ENCODE peak calls at places on chromosomes 5 and 9, in six cellular contexts. F is adrenal gland, L is psoas muscle, G is prostate gland, B is HepG2, S is Peyer's patch. R is an unnamed sample. For H3K9me3, the result is how much of the 10 kb centered on the place peaks cover.

GRCh38 chr5:151949909-151950308 is 25.3 kb upstream of the GLRA1 start:
- DNase-seq in S (no peak), F (no peak), B (no peak), G (no peak), L (no peak), R (no peak)

GRCh38 chr5:36444582-36444999 is 142.9 kb upstream of the RANBP3L start:
- DNase-seq in F (peak), B (no peak), G (peak), S (no peak), L (peak), R (peak)

GRCh38 chr5:34691326-34691725 is 35.2 kb downstream of the RAI14 start:
- DNase-seq in S (no peak), B (no peak), G (no peak), F (no peak), L (no peak), R (no peak)

GRCh38 chr9:73640971-73641370 is 489.3 kb downstream of the ANXA1 start:
- DNase-seq in S (no peak), F (no peak), G (no peak), L (no peak), B (no peak), R (no peak)

GRCh38 chr5:62779010-62779422 is 200.4 kb downstream of the LRRC70 start:
- DNase-seq in S (no peak), L (no peak), F (no peak), G (peak), B (peak), R (no peak)

GRCh38 chr5:154086123-154086522 is 47.4 kb downstream of the MFAP3 start:
- DNase-seq in S (no peak), L (no peak), F (no peak), G (no peak), B (no peak), R (no peak)

GRCh38 chr5:176737001-176737745 is 73.2 kb upstream of the UNC5A start:
- DNase-seq in L (no peak), B (no peak), F (no peak), S (no peak), G (no peak), R (no peak)

GRCh38 chr5:137075163-137075970 is 423.8 kb downstream of the SPOCK1 start:
- DNase-seq in S (no peak), B (peak), F (peak), G (peak), L (peak), R (no peak)

GRCh38 chr9:109171926-109172325 is 4.9 kb upstream of the FRRS1L start:
- DNase-seq in B (no peak), S (no peak), L (no peak), F (no peak), G (no peak), R (no peak)

GRCh38 chr9:128007566-128008138 is 26.9 kb upstream of the EEIG1 start:
- DNase-seq in L (peak), B (peak), S (peak), G (peak), F (peak), R (peak)

GRCh38 chr5:110841137-110841536 is 102.3 kb downstream of the SLC25A46 start:
- DNase-seq in B (no peak), G (no peak), F (no peak), S (no peak), L (no peak), R (no peak)

DNA sequence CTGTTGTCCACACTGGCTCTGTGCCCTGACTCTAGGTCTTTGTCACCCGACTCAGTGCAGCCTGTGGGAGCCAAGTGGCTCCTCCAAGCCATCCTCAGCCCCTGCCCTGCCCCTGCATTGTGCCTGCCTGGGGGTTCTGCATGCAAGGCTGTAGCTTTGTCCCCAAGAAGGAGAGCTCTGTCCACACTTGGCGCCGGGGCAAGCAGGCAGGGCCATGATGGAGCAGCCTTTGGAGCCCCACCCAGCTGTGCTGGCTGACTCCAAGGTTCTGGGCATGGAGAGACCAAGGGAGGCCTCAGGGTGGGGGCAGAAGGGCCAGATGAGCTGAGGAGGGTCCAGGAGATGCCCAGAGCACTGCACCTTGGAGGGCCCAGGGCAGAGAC is 226.2 kb downstream of the CACNA1B start:
- DNase-seq in G (peak), F (no peak), S (no peak), B (no peak), L (no peak), R (peak)
- H3K9me3 ChIP-seq in G (under half), F (under half), S (under half), B (under half), L (under half), R (under half)

GRCh38 chr5:141420855-141421488 is at the start of gene PCDHGA11:
- DNase-seq in G (no peak), S (peak), F (no peak), B (no peak), L (peak), R (no peak)
- TF ChIP-seq CTCF in G (peak), S (peak), F (peak), B (peak), L (peak), R (peak)

DNA sequence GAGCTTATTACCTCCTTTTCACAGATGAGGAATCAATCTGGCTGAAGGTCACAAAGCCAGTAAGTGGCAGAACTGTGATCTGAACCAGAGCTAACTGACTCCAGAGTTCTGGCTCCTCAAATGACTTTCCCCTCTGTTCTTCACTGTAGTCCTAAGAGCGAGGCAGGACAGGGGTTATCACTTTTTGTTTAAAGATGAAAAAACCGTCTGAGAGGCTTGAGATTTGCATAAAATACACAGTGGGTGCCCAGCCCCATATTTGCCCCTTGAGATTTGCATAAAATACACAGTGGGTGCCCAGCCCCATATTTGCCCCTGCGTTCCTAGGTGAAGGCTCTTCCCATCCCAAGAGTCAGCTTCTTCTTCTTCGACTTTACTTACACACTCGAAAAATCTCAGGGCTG is 667 bp downstream of the FBXO10 start:
- DNase-seq in G (no peak), B (no peak), L (no peak), F (no peak), S (peak), R (no peak)
- H3K27ac ChIP-seq in G (peak), B (no peak), L (peak), F (peak), S (peak), R (peak)

DNA sequence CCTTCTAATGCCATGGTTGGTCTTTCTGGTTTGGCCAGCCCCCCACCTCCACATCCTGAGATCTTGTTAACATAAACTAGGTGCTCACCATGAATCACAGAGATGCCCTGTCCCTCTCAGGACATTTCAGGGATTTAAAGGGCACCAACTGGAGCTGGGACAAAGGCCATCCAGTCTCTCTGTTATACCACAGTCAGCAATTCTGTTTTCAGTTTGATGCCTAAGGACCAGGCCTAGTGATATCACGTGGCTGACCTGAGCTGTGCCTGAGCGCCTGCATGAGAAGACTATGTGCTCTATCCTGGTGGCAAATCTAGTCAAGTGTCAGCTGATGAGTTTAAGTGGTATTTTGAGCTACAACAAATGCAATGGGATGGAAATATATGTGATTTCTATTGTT is 26.1 kb downstream of the SPIN1 start:
- DNase-seq in G (no peak), L (no peak), S (no peak), F (no peak), B (no peak), R (no peak)
- H3K9me3 ChIP-seq in G (under half), L (under half), S (under half), F (under half), B (under half), R (under half)

GRCh38 chr5:180116441-180117377 is 45.1 kb upstream of the RNF130 start:
- DNase-seq in B (peak), L (no peak), G (peak), F (peak), S (no peak), R (no peak)
- TF ChIP-seq CTCF in B (peak), L (no peak), G (no peak), F (no peak), S (peak), R (no peak)

DNA sequence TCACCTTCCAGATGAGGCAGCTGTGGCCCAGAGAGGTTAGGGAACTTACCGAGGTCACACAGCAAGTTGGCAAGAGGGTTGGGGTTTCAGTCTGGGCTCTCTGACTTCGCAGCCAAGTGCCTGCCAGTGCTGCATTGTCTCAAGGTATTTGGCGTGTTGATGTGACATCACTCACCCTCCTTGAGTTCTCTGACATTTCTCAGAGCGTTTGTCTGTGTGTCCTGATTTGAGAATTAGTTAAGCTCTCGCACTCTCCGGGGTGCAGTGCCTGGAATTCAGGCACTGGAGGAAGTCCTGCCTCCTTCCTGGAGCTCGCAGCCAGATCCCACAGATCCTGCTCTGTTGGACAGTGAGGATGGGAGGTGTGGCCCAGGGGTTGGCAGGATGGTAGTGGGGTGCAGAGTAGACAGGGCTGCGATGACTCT is 25.7 kb downstream of the WWC1 start:
- DNase-seq in S (no peak), G (no peak), F (no peak), L (no peak), B (no peak), R (no peak)
- H3K27ac ChIP-seq in S (peak), G (peak), F (no peak), L (no peak), B (peak), R (no peak)

DNA sequence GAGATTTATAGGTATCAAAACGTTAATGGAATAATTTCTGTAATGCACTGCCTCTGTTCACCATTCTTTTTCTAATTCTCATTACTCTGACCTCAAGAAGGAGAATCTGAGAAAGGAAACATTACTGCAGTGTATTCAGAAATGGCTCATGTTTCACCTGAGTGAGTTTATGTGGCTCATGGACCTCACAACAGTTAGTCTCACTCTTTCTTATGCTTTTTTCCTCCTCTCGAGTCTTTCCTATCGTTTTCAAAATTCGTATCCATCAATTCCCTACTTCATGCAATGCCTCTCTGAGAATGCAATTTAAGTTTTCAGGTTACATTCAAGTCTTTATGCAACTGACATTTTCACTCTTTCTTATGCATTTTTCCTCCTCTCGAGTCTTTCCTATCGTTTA is 9.6 kb downstream of the CDH10 start:
- DNase-seq in G (no peak), L (no peak), B (no peak), S (no peak), F (no peak), R (no peak)
- H3K9me3 ChIP-seq in G (under half), L (under half), B (under half), S (under half), F (under half), R (under half)

GRCh38 chr9:133335924-133336811 is at the start of gene SURF6:
- DNase-seq in B (peak), L (peak), G (peak), F (peak), S (peak), R (peak)
- TF ChIP-seq CTCF in B (peak), L (no peak), G (no peak), F (no peak), S (peak), R (no peak)

GRCh38 chr5:142402752-142403318 is 78.0 kb upstream of the SPRY4 start:
- DNase-seq in L (no peak), S (no peak), G (no peak), F (no peak), B (no peak), R (no peak)

GRCh38 chr5:142405814-142406395 is 81.1 kb upstream of the SPRY4 start:
- DNase-seq in B (no peak), G (no peak), L (no peak), S (no peak), F (no peak), R (no peak)

GRCh38 chr5:142405023-142405422 is 80.2 kb upstream of the SPRY4 start:
- DNase-seq in G (no peak), B (no peak), L (no peak), F (no peak), S (no peak), R (no peak)

GRCh38 chr5:142403583-142403982 is 78.8 kb upstream of the SPRY4 start:
- DNase-seq in L (no peak), B (no peak), F (no peak), S (no peak), G (peak), R (no peak)

GRCh38 chr5:142404046-142404477 is 79.2 kb upstream of the SPRY4 start:
- DNase-seq in L (no peak), G (no peak), B (no peak), F (no peak), S (no peak), R (no peak)
- H3K27ac ChIP-seq in L (peak), G (peak), B (no peak), F (no peak), S (peak), R (no peak)

R was measured in right atrium auricular region.